ENCODE peak calls at places on chromosomes 4 and X, in nine cellular contexts. M, E, X, Q, G, Y, W, S and B are unnamed samples.

GRCh38 chrX:118551426-118551825 is 55.8 kb downstream of the DOCK11 start:
- DNase-seq in M (no peak), E (no peak), X (no peak), Q (no peak), G (no peak), Y (no peak), W (no peak), S (no peak), B (no peak)

GRCh38 chrX:57528670-57529255 is 63.0 kb upstream of the ZXDB start:
- DNase-seq in M (no peak), E (peak; percentile 50), X (no peak), Q (no peak), G (no peak), Y (no peak), W (no peak), S (no peak), B (no peak)

GRCh38 chr4:135917016-135917415 is 1615.3 kb downstream of the PCDH18 start:
- DNase-seq in M (no peak), E (no peak), X (no peak), Q (no peak), G (no peak), Y (no peak), W (no peak), S (no peak), B (no peak)

GRCh38 chr4:5045099-5045498 is 6.2 kb upstream of the STK32B start:
- DNase-seq in M (no peak), E (no peak), X (peak; percentile 18), Q (no peak), G (no peak), Y (no peak), W (no peak), S (no peak), B (no peak)

GRCh38 chr4:26936284-26937065 is 75.8 kb downstream of the STIM2 start:
- DNase-seq in M (no peak), E (no peak), X (no peak), Q (no peak), G (peak; percentile 24), Y (no peak), W (no peak), S (no peak), B (no peak)

GRCh38 chr4:38071801-38072567 is 111.8 kb downstream of the PTTG2 start:
- DNase-seq in M (peak; percentile 91), E (no peak), X (no peak), Q (no peak), G (no peak), Y (peak; percentile 48), W (no peak), S (no peak), B (no peak)

GRCh38 chr4:184148871-184149637 is 68.6 kb downstream of the ENPP6 start:
- DNase-seq in M (no peak), E (no peak), X (no peak), Q (no peak), G (no peak), Y (no peak), W (no peak), S (no peak), B (no peak)

GRCh38 chr4:184329235-184330007 is 111.7 kb upstream of the ENPP6 start:
- DNase-seq in M (no peak), E (no peak), X (peak; percentile 60), Q (peak; percentile 81), G (no peak), Y (no peak), W (no peak), S (no peak), B (no peak)

GRCh38 chr4:68927165-68927564 is 24.4 kb downstream of the UGT2A3 start:
- DNase-seq in M (no peak), E (no peak), X (no peak), Q (no peak), G (no peak), Y (no peak), W (no peak), S (no peak), B (no peak)

GRCh38 chrX:13373027-13373806 is 53.4 kb upstream of the ATXN3L start:
- DNase-seq in M (no peak), E (no peak), X (no peak), Q (no peak), G (no peak), Y (no peak), W (no peak), S (no peak), B (no peak)

GRCh38 chrX:10579753-10580060 is 40.7 kb downstream of the MID1 start:
- DNase-seq in M (no peak), E (no peak), X (no peak), Q (no peak), G (no peak), Y (no peak), W (no peak), S (no peak), B (no peak)

GRCh38 chrX:7028246-7028645 is 119.3 kb upstream of the STS start:
- DNase-seq in M (no peak), E (no peak), X (no peak), Q (no peak), G (no peak), Y (no peak), W (no peak), S (no peak), B (no peak)

GRCh38 chr4:499563-499962 is 553 bp downstream of the PIGG start:
- DNase-seq in M (no peak), E (peak; percentile 30), X (no peak), Q (no peak), G (peak; percentile 25), Y (no peak), W (no peak), S (no peak), B (no peak)

GRCh38 chr4:154492288-154492687 is 689 bp upstream of the DCHS2 start:
- DNase-seq in M (no peak), E (peak; percentile 33), X (no peak), Q (no peak), G (no peak), Y (peak; percentile 13), W (peak; percentile 8), S (no peak), B (no peak)

DNA sequence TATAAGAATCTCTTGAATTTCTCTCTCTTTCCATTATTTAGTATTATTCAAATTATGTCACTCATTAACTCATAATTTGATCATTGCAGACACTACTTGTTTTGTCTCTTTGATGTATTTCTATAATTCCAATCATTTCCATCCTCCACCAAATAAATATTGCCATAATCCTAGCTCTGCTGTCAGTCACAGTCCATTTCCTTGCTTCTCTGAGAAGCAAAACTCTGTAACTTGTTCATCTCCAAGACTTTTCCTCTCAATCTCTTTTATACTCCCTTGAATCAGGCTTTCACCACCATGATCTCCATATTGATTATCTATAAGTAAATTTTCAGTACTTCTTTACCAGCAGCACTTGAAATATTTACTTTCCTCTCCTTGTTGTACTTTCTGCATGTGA is 135.9 kb downstream of the SCLT1 start:
- DNase-seq in M (no peak), E (no peak), X (no peak), Q (no peak), G (no peak), Y (no peak), W (no peak), S (no peak), B (no peak)
- H3K27ac ChIP-seq in M (peak overlapping the region; percentile 47), E (no peak overlapping the region), X (no peak overlapping the region), Q (no peak overlapping the region), G (no peak overlapping the region), Y (no peak overlapping the region), W (no peak overlapping the region), S (no peak overlapping the region), B (no peak overlapping the region)

GRCh38 chr4:88195666-88196365 is 37.4 kb upstream of the ABCG2 start:
- DNase-seq in M (no peak), E (peak; percentile 73), X (peak; percentile 65), Q (no peak), G (no peak), Y (no peak), W (no peak), S (no peak), B (no peak)
- TF ChIP-seq POLR2AphosphoS5 in M (no peak), E (no peak), X (no peak), Q (no peak), G (no peak), Y (no peak), W (no peak), S (no peak), B (no peak)

GRCh38 chr4:77184961-77185360 is 28.0 kb downstream of the CCNG2 start:
- DNase-seq in M (no peak), E (no peak), X (no peak), Q (no peak), G (no peak), Y (no peak), W (no peak), S (no peak), B (no peak)

GRCh38 chr4:77184018-77184417 is 27.0 kb downstream of the CCNG2 start:
- DNase-seq in M (no peak), E (no peak), X (no peak), Q (no peak), G (no peak), Y (no peak), W (no peak), S (no peak), B (no peak)

GRCh38 chr4:77187231-77187630 is 30.2 kb downstream of the CCNG2 start:
- DNase-seq in M (no peak), E (no peak), X (no peak), Q (no peak), G (no peak), Y (no peak), W (no peak), S (no peak), B (no peak)

GRCh38 chr4:77188498-77189187 is 31.6 kb downstream of the CCNG2 start:
- DNase-seq in M (no peak), E (no peak), X (no peak), Q (no peak), G (no peak), Y (no peak), W (no peak), S (no peak), B (no peak)

GRCh38 chr4:77185681-77186080 is 28.7 kb downstream of the CCNG2 start:
- DNase-seq in M (no peak), E (no peak), X (no peak), Q (no peak), G (no peak), Y (no peak), W (no peak), S (no peak), B (no peak)
- H3K27ac ChIP-seq in M (no peak overlapping the region), E (no peak overlapping the region), X (no peak overlapping the region), Q (no peak overlapping the region), G (no peak overlapping the region), Y (no peak overlapping the region), W (no peak overlapping the region), S (no peak overlapping the region), B (no peak overlapping the region)

DNA sequence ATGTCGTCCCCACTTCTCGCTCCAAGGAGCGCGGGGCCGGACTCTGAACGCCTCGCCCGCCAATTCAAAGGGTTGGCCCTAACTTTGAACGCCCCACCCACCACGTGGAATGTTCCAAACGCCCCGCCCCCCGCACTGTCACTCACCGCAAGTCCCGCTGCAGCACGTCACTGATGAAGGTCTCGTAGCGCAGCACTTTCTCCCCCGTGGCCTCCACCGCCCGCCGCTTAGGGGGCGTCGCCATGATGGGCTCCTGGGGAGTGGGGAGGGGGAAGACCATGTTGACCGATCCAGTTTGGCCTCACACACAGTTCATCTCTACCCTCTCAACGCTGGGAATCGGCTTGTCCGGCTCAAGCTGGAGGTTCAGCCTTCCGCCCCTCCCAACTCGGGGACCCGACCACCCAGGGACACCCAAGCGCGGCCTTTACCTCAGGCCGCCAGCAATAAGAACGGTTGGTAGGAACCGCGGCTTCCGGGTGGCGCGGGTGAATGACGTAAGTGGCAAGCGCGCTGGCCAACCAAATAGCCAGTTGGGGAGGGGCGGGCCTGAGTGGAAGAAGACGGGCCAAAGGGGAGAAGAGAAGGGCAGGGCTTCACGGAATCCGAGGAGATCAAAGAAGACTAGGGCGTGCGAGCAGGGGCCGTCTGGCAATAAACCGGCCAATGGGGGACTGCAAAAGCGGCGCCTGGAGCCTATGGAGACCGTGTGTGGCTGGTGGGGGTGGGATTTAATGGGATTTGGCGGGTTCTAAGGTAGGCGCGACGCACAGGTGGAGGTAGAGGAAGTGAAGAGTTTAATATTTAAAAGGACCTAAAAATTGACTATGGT is at the start of gene UXT:
- DNase-seq in M (peak; percentile 84), E (peak; percentile 95), X (peak; percentile 96), Q (peak; percentile 91), G (peak; percentile 82), Y (peak; percentile 95), W (peak; percentile 83), S (peak; percentile 98), B (peak; percentile 95)
- TF ChIP-seq POLR2AphosphoS5 in M (peak; percentile 82), E (peak; percentile 49), X (peak; percentile 59), Q (peak; percentile 21), G (peak; percentile 63), Y (peak; percentile 92), W (peak; percentile 31), S (peak; percentile 74), B (no peak)